ENCODE peak calls at places on chromosomes 1 and 21, in six cellular contexts. One of them, this sample, is unnamed.

GRCh38 chr1:25476186-25477097 is 45.7 kb downstream of the MACO1 start:
- DNase-seq in H54: no peak
- DNase-seq in astrocyte of the cerebellum: no peak
- DNase-seq in activated CD4-positive, alpha-beta T cell treated with anti-CD3 and anti-CD28 coated beads, Interleukin-2, amount 50 U/mL, for 1 hour: no peak
- DNase-seq in stimulated activated CD8-positive, alpha-beta memory T cell treated with anti-CD3 and anti-CD28 coated beads, Interleukin-15, amount 100 ng/mL, for 1 hour: no peak
- DNase-seq in activated CD8-positive, alpha-beta T cell treated with anti-CD3 and anti-CD28 coated beads for 36 hours: no peak
- DNase-seq in this sample: no peak

GRCh38 chr1:242524571-242525359 is at the start of gene PLD5:
- DNase-seq in stimulated activated CD8-positive, alpha-beta memory T cell treated with anti-CD3 and anti-CD28 coated beads, Interleukin-15, amount 100 ng/mL, for 1 hour: no peak
- DNase-seq in activated CD4-positive, alpha-beta T cell treated with anti-CD3 and anti-CD28 coated beads, Interleukin-2, amount 50 U/mL, for 1 hour: no peak
- DNase-seq in activated CD8-positive, alpha-beta T cell treated with anti-CD3 and anti-CD28 coated beads for 36 hours: no peak
- DNase-seq in H54: no peak
- DNase-seq in astrocyte of the cerebellum: no peak
- DNase-seq in this sample: peak; percentile 34

GRCh38 chr1:183597656-183598055 is 7.4 kb upstream of the NCF2 start:
- DNase-seq in astrocyte of the cerebellum: no peak
- DNase-seq in stimulated activated CD8-positive, alpha-beta memory T cell treated with anti-CD3 and anti-CD28 coated beads, Interleukin-15, amount 100 ng/mL, for 1 hour: no peak
- DNase-seq in H54: no peak
- DNase-seq in activated CD8-positive, alpha-beta T cell treated with anti-CD3 and anti-CD28 coated beads for 36 hours: no peak
- DNase-seq in activated CD4-positive, alpha-beta T cell treated with anti-CD3 and anti-CD28 coated beads, Interleukin-2, amount 50 U/mL, for 1 hour: no peak
- DNase-seq in this sample: no peak

GRCh38 chr1:91742848-91743292 is 143.1 kb downstream of the TGFBR3 start:
- DNase-seq in H54: peak; percentile 25
- DNase-seq in astrocyte of the cerebellum: peak; percentile 85
- DNase-seq in activated CD4-positive, alpha-beta T cell treated with anti-CD3 and anti-CD28 coated beads, Interleukin-2, amount 50 U/mL, for 1 hour: no peak
- DNase-seq in stimulated activated CD8-positive, alpha-beta memory T cell treated with anti-CD3 and anti-CD28 coated beads, Interleukin-15, amount 100 ng/mL, for 1 hour: no peak
- DNase-seq in activated CD8-positive, alpha-beta T cell treated with anti-CD3 and anti-CD28 coated beads for 36 hours: no peak
- DNase-seq in this sample: peak; percentile 41

GRCh38 chr1:9849691-9850441 is 26.1 kb upstream of the CLSTN1 start:
- DNase-seq in activated CD8-positive, alpha-beta T cell treated with anti-CD3 and anti-CD28 coated beads for 36 hours: no peak
- DNase-seq in activated CD4-positive, alpha-beta T cell treated with anti-CD3 and anti-CD28 coated beads, Interleukin-2, amount 50 U/mL, for 1 hour: no peak
- DNase-seq in astrocyte of the cerebellum: no peak
- DNase-seq in stimulated activated CD8-positive, alpha-beta memory T cell treated with anti-CD3 and anti-CD28 coated beads, Interleukin-15, amount 100 ng/mL, for 1 hour: no peak
- DNase-seq in H54: no peak
- DNase-seq in this sample: no peak

GRCh38 chr1:33181038-33181861 is 593 bp downstream of the TRIM62 start:
- DNase-seq in activated CD8-positive, alpha-beta T cell treated with anti-CD3 and anti-CD28 coated beads for 36 hours: peak; percentile 43
- DNase-seq in activated CD4-positive, alpha-beta T cell treated with anti-CD3 and anti-CD28 coated beads, Interleukin-2, amount 50 U/mL, for 1 hour: peak; percentile 27
- DNase-seq in astrocyte of the cerebellum: no peak
- DNase-seq in H54: peak; percentile 73
- DNase-seq in stimulated activated CD8-positive, alpha-beta memory T cell treated with anti-CD3 and anti-CD28 coated beads, Interleukin-15, amount 100 ng/mL, for 1 hour: peak; percentile 1
- DNase-seq in this sample: peak; percentile 61

GRCh38 chr21:45443595-45444181 is 38.7 kb downstream of the COL18A1 start:
- DNase-seq in activated CD8-positive, alpha-beta T cell treated with anti-CD3 and anti-CD28 coated beads for 36 hours: peak; percentile 19
- DNase-seq in activated CD4-positive, alpha-beta T cell treated with anti-CD3 and anti-CD28 coated beads, Interleukin-2, amount 50 U/mL, for 1 hour: no peak
- DNase-seq in astrocyte of the cerebellum: no peak
- DNase-seq in stimulated activated CD8-positive, alpha-beta memory T cell treated with anti-CD3 and anti-CD28 coated beads, Interleukin-15, amount 100 ng/mL, for 1 hour: no peak
- DNase-seq in H54: no peak
- DNase-seq in this sample: no peak

GRCh38 chr21:45588861-45589491 is 46.7 kb upstream of the SLC19A1 start:
- DNase-seq in activated CD8-positive, alpha-beta T cell treated with anti-CD3 and anti-CD28 coated beads for 36 hours: no peak
- DNase-seq in H54: no peak
- DNase-seq in astrocyte of the cerebellum: no peak
- DNase-seq in stimulated activated CD8-positive, alpha-beta memory T cell treated with anti-CD3 and anti-CD28 coated beads, Interleukin-15, amount 100 ng/mL, for 1 hour: no peak
- DNase-seq in activated CD4-positive, alpha-beta T cell treated with anti-CD3 and anti-CD28 coated beads, Interleukin-2, amount 50 U/mL, for 1 hour: no peak
- DNase-seq in this sample: no peak

GRCh38 chr1:24910751-24911650 is 19.1 kb downstream of the RUNX3 start:
- DNase-seq in astrocyte of the cerebellum: peak; percentile 20
- DNase-seq in activated CD8-positive, alpha-beta T cell treated with anti-CD3 and anti-CD28 coated beads for 36 hours: peak; percentile 93
- DNase-seq in stimulated activated CD8-positive, alpha-beta memory T cell treated with anti-CD3 and anti-CD28 coated beads, Interleukin-15, amount 100 ng/mL, for 1 hour: peak; percentile 53
- DNase-seq in H54: no peak
- DNase-seq in activated CD4-positive, alpha-beta T cell treated with anti-CD3 and anti-CD28 coated beads, Interleukin-2, amount 50 U/mL, for 1 hour: peak; percentile 73
- DNase-seq in this sample: peak; percentile 51

GRCh38 chr21:15809818-15810217 is 80.0 kb downstream of the USP25 start:
- DNase-seq in activated CD4-positive, alpha-beta T cell treated with anti-CD3 and anti-CD28 coated beads, Interleukin-2, amount 50 U/mL, for 1 hour: no peak
- DNase-seq in astrocyte of the cerebellum: no peak
- DNase-seq in stimulated activated CD8-positive, alpha-beta memory T cell treated with anti-CD3 and anti-CD28 coated beads, Interleukin-15, amount 100 ng/mL, for 1 hour: no peak
- DNase-seq in activated CD8-positive, alpha-beta T cell treated with anti-CD3 and anti-CD28 coated beads for 36 hours: peak; percentile 27
- DNase-seq in H54: no peak
- DNase-seq in this sample: no peak

GRCh38 chr1:22685675-22686074 is 25.0 kb upstream of the EPHB2 start:
- DNase-seq in activated CD8-positive, alpha-beta T cell treated with anti-CD3 and anti-CD28 coated beads for 36 hours: no peak
- DNase-seq in stimulated activated CD8-positive, alpha-beta memory T cell treated with anti-CD3 and anti-CD28 coated beads, Interleukin-15, amount 100 ng/mL, for 1 hour: no peak
- DNase-seq in activated CD4-positive, alpha-beta T cell treated with anti-CD3 and anti-CD28 coated beads, Interleukin-2, amount 50 U/mL, for 1 hour: no peak
- DNase-seq in H54: no peak
- DNase-seq in astrocyte of the cerebellum: no peak
- DNase-seq in this sample: no peak

GRCh38 chr1:61441723-61442262 is 283.1 kb downstream of the TM2D1 start:
- DNase-seq in astrocyte of the cerebellum: no peak
- DNase-seq in stimulated activated CD8-positive, alpha-beta memory T cell treated with anti-CD3 and anti-CD28 coated beads, Interleukin-15, amount 100 ng/mL, for 1 hour: no peak
- DNase-seq in activated CD8-positive, alpha-beta T cell treated with anti-CD3 and anti-CD28 coated beads for 36 hours: no peak
- DNase-seq in activated CD4-positive, alpha-beta T cell treated with anti-CD3 and anti-CD28 coated beads, Interleukin-2, amount 50 U/mL, for 1 hour: no peak
- DNase-seq in H54: no peak
- DNase-seq in this sample: no peak

GRCh38 chr1:67793562-67793961 is 39.7 kb downstream of the GNG12 start:
- DNase-seq in astrocyte of the cerebellum: peak; percentile 71
- DNase-seq in stimulated activated CD8-positive, alpha-beta memory T cell treated with anti-CD3 and anti-CD28 coated beads, Interleukin-15, amount 100 ng/mL, for 1 hour: no peak
- DNase-seq in activated CD4-positive, alpha-beta T cell treated with anti-CD3 and anti-CD28 coated beads, Interleukin-2, amount 50 U/mL, for 1 hour: no peak
- DNase-seq in activated CD8-positive, alpha-beta T cell treated with anti-CD3 and anti-CD28 coated beads for 36 hours: no peak
- DNase-seq in H54: no peak
- DNase-seq in this sample: peak; percentile 45

GRCh38 chr1:208248254-208248935 is 4.2 kb upstream of the PLXNA2 start:
- DNase-seq in activated CD8-positive, alpha-beta T cell treated with anti-CD3 and anti-CD28 coated beads for 36 hours: no peak
- DNase-seq in stimulated activated CD8-positive, alpha-beta memory T cell treated with anti-CD3 and anti-CD28 coated beads, Interleukin-15, amount 100 ng/mL, for 1 hour: no peak
- DNase-seq in activated CD4-positive, alpha-beta T cell treated with anti-CD3 and anti-CD28 coated beads, Interleukin-2, amount 50 U/mL, for 1 hour: no peak
- DNase-seq in astrocyte of the cerebellum: no peak
- DNase-seq in H54: no peak
- DNase-seq in this sample: no peak

GRCh38 chr1:156767879-156768608 is 709 bp downstream of the PRCC start:
- DNase-seq in astrocyte of the cerebellum: no peak
- DNase-seq in stimulated activated CD8-positive, alpha-beta memory T cell treated with anti-CD3 and anti-CD28 coated beads, Interleukin-15, amount 100 ng/mL, for 1 hour: no peak
- DNase-seq in H54: no peak
- DNase-seq in activated CD4-positive, alpha-beta T cell treated with anti-CD3 and anti-CD28 coated beads, Interleukin-2, amount 50 U/mL, for 1 hour: peak; percentile 41
- DNase-seq in activated CD8-positive, alpha-beta T cell treated with anti-CD3 and anti-CD28 coated beads for 36 hours: peak; percentile 44
- DNase-seq in this sample: peak; percentile 22

GRCh38 chr1:197137322-197137721 is 9.1 kb downstream of the ASPM start:
- DNase-seq in activated CD4-positive, alpha-beta T cell treated with anti-CD3 and anti-CD28 coated beads, Interleukin-2, amount 50 U/mL, for 1 hour: no peak
- DNase-seq in activated CD8-positive, alpha-beta T cell treated with anti-CD3 and anti-CD28 coated beads for 36 hours: peak; percentile 2
- DNase-seq in astrocyte of the cerebellum: no peak
- DNase-seq in stimulated activated CD8-positive, alpha-beta memory T cell treated with anti-CD3 and anti-CD28 coated beads, Interleukin-15, amount 100 ng/mL, for 1 hour: no peak
- DNase-seq in H54: no peak
- DNase-seq in this sample: no peak

GRCh38 chr21:25938673-25939395 is 204.1 kb downstream of the GABPA start:
- DNase-seq in stimulated activated CD8-positive, alpha-beta memory T cell treated with anti-CD3 and anti-CD28 coated beads, Interleukin-15, amount 100 ng/mL, for 1 hour: no peak
- DNase-seq in activated CD4-positive, alpha-beta T cell treated with anti-CD3 and anti-CD28 coated beads, Interleukin-2, amount 50 U/mL, for 1 hour: no peak
- DNase-seq in astrocyte of the cerebellum: no peak
- DNase-seq in activated CD8-positive, alpha-beta T cell treated with anti-CD3 and anti-CD28 coated beads for 36 hours: no peak
- DNase-seq in H54: no peak
- DNase-seq in this sample: no peak

This sample was measured in AG20443.